ENCODE peak calls at places on chromosomes 4 and X, in ten cellular contexts. I is right lobe of liver; T is mesothelial cell of epicardium; A is foreskin fibroblast; Z is head of caudate nucleus; P is KG1; D is EH; J is naive thymus-derived CD4-positive, alpha-beta T cell; S is kidney epithelial cell; U is GM23248. F is an unnamed sample.

GRCh38 chrX:153883163-153883843 is 2.7 kb downstream of the L1CAM start:
- DNase-seq in I (no peak), T (no peak), A (no peak), Z (peak; percentile 38), P (no peak), D (no peak), J (no peak), S (no peak), U (no peak), F (no peak)

GRCh38 chr4:30385650-30386049 is 334.5 kb upstream of the PCDH7 start:
- DNase-seq in I (no peak), T (no peak), A (no peak), Z (no peak), P (no peak), D (no peak), J (no peak), S (no peak), U (no peak), F (no peak)

GRCh38 chr4:102352774-102353173 is 7.5 kb upstream of the SLC39A8 start:
- DNase-seq in I (no peak), T (no peak), A (no peak), Z (no peak), P (no peak), D (no peak), J (no peak), S (no peak), U (no peak), F (no peak)

GRCh38 chr4:36088542-36088941 is 155.8 kb downstream of the ARAP2 start:
- DNase-seq in I (no peak), T (no peak), A (no peak), Z (peak; percentile 19), P (no peak), D (no peak), J (no peak), S (peak; percentile 43), U (no peak), F (no peak)

GRCh38 chr4:98491862-98492554 is 166.4 kb downstream of the TSPAN5 start:
- DNase-seq in I (no peak), T (no peak), A (no peak), Z (no peak), P (no peak), D (peak; percentile 67), J (no peak), S (no peak), U (peak; percentile 52), F (no peak)

GRCh38 chrX:129748265-129748664 is 9.5 kb downstream of the XPNPEP2 start:
- DNase-seq in I (no peak), T (no peak), A (peak; percentile 75), Z (no peak), P (no peak), D (peak; percentile 18), J (no peak), S (no peak), U (peak; percentile 86), F (no peak)

GRCh38 chr4:135238940-135239339 is 1037.4 kb upstream of the PABPC4L start:
- DNase-seq in I (no peak), T (no peak), A (no peak), Z (no peak), P (no peak), D (peak; percentile 30), J (no peak), S (no peak), U (no peak), F (no peak)

GRCh38 chr4:173807347-173807746 is 277.3 kb upstream of the HAND2 start:
- DNase-seq in I (no peak), T (no peak), A (no peak), Z (no peak), P (no peak), D (no peak), J (no peak), S (no peak), U (peak; percentile 29), F (no peak)

GRCh38 chr4:6601661-6602250 is 26.8 kb downstream of the MAN2B2 start:
- DNase-seq in I (no peak), T (no peak), A (no peak), Z (no peak), P (no peak), D (no peak), J (no peak), S (no peak), U (no peak), F (no peak)

GRCh38 chrX:23292979-23293651 is 41.5 kb upstream of the PTCHD1 start:
- DNase-seq in I (no peak), T (no peak), A (no peak), Z (peak; percentile 12), P (no peak), D (no peak), J (no peak), S (peak; percentile 61), U (no peak), F (no peak)

GRCh38 chr4:159042097-159042605 is 60.7 kb upstream of the RAPGEF2 start:
- DNase-seq in I (no peak), T (no peak), A (no peak), Z (peak; percentile 23), P (no peak), D (no peak), J (no peak), S (no peak), U (no peak), F (no peak)

GRCh38 chrX:134990475-134991473 is at the start of gene SMIM10:
- DNase-seq in I (peak; percentile 69), T (peak; percentile 23), A (peak; percentile 76), Z (peak; percentile 19), P (peak; percentile 21), D (peak; percentile 86), J (no peak), S (peak; percentile 25), U (peak; percentile 85), F (no peak)

GRCh38 chr4:143215873-143216272 is 31.2 kb downstream of the USP38 start:
- DNase-seq in I (no peak), T (no peak), A (no peak), Z (no peak), P (no peak), D (no peak), J (no peak), S (no peak), U (no peak), F (no peak)

GRCh38 chrX:9642270-9642995 is 123.2 kb downstream of the GPR143 start:
- DNase-seq in I (no peak), T (no peak), A (no peak), Z (no peak), P (no peak), D (no peak), J (peak; percentile 11), S (no peak), U (no peak), F (no peak)

GRCh38 chr4:8252301-8253173 is 17.0 kb upstream of the HTRA3 start:
- DNase-seq in I (no peak), T (no peak), A (no peak), Z (no peak), P (no peak), D (no peak), J (no peak), S (no peak), U (no peak), F (no peak)

GRCh38 chr4:185395255-185395955 is at the start of gene LRP2BP:
- DNase-seq in I (no peak), T (no peak), A (no peak), Z (no peak), P (peak; percentile 17), D (no peak), J (peak; percentile 30), S (no peak), U (peak; percentile 36), F (peak; percentile 21)

GRCh38 chrX:14753436-14753835 is 119.4 kb downstream of the FANCB start:
- DNase-seq in I (no peak), T (no peak), A (no peak), Z (no peak), P (no peak), D (no peak), J (no peak), S (no peak), U (no peak), F (no peak)

GRCh38 chr4:1400861-1401408 is 5.3 kb downstream of the NKX1-1 start:
- DNase-seq in I (peak; percentile 45), T (no peak), A (no peak), Z (no peak), P (no peak), D (no peak), J (no peak), S (no peak), U (no peak), F (no peak)

GRCh38 chr4:146122398-146122797 is 53.1 kb upstream of the LSM6 start:
- DNase-seq in I (no peak), T (no peak), A (no peak), Z (no peak), P (no peak), D (no peak), J (no peak), S (no peak), U (no peak), F (no peak)

GRCh38 chr4:85994576-85994975 is 365.3 kb downstream of the MAPK10 start:
- DNase-seq in I (no peak), T (no peak), A (no peak), Z (no peak), P (no peak), D (no peak), J (no peak), S (no peak), U (peak; percentile 14), F (no peak)

GRCh38 chr4:188719794-188720193 is 580.6 kb downstream of the TRIML1 start:
- DNase-seq in I (no peak), T (no peak), A (no peak), Z (no peak), P (no peak), D (no peak), J (no peak), S (no peak), U (peak; percentile 6), F (no peak)